ENCODE peak calls at places on chromosomes 1 and 21, in seven cellular contexts. Y, M, X, K, Q, H and E are unnamed samples.

GRCh38 chr1:162873671-162874666 is 13.0 kb upstream of the CCDC190 start:
- DNase-seq in X (peak; percentile 30), K (no peak), Y (peak; percentile 79), H (no peak), Q (peak; percentile 89), M (peak; percentile 34), E (no peak)

GRCh38 chr1:114828251-114828650 is 26.4 kb upstream of the SYCP1 start:
- DNase-seq in Q (peak; percentile 46), H (no peak), X (no peak), M (no peak), Y (peak; percentile 23), K (no peak), E (no peak)

GRCh38 chr1:82829527-82829926 is 1028.8 kb downstream of the ADGRL2 start:
- DNase-seq in M (no peak), H (no peak), Y (no peak), K (no peak), X (no peak), Q (no peak), E (no peak)

GRCh38 chr21:37032877-37033471 is 26.5 kb downstream of the RIPPLY3 start:
- DNase-seq in Q (peak; percentile 92), M (peak; percentile 23), K (peak; percentile 51), X (no peak), H (no peak), Y (peak; percentile 87), E (no peak)

GRCh38 chr1:184771190-184771691 is 16.6 kb upstream of the EDEM3 start:
- DNase-seq in M (no peak), H (no peak), K (no peak), Y (no peak), X (no peak), Q (no peak), E (peak; percentile 23)

GRCh38 chr1:161498646-161499045 is 6.6 kb upstream of the FCGR2A start:
- DNase-seq in H (no peak), Y (no peak), K (no peak), X (no peak), M (no peak), Q (no peak), E (no peak)

GRCh38 chr1:55831759-55832158 is 616.6 kb upstream of the USP24 start:
- DNase-seq in M (no peak), Q (no peak), Y (no peak), H (no peak), K (no peak), X (no peak), E (no peak)

GRCh38 chr1:28249013-28249870 is 10.1 kb upstream of the SESN2 start:
- DNase-seq in H (peak; percentile 40), M (peak; percentile 63), Y (peak; percentile 75), K (peak; percentile 85), X (peak; percentile 70), Q (peak; percentile 88), E (peak; percentile 50)

GRCh38 chr1:28602536-28603439 is 10.7 kb downstream of the RAB42 start:
- DNase-seq in M (peak; percentile 81), Y (peak; percentile 88), Q (peak; percentile 86), K (no peak), H (peak; percentile 61), X (peak; percentile 90), E (peak; percentile 80)

GRCh38 chr1:234111458-234112142 is 207.1 kb downstream of the SLC35F3 start:
- DNase-seq in X (peak; percentile 87), Q (peak; percentile 60), Y (peak; percentile 30), H (no peak), M (peak; percentile 68), K (no peak), E (peak; percentile 82)

GRCh38 chr1:157994081-157994581 is 686 bp downstream of the KIRREL1 start:
- DNase-seq in Y (peak; percentile 51), Q (no peak), K (no peak), H (no peak), M (peak; percentile 55), X (peak; percentile 44), E (no peak)

GRCh38 chr1:162357681-162358266 is 18.9 kb downstream of the SPATA46 start:
- DNase-seq in Y (peak; percentile 74), K (peak; percentile 18), X (peak; percentile 88), Q (peak; percentile 75), M (peak; percentile 60), H (peak; percentile 34), E (peak; percentile 79)

GRCh38 chr1:52726265-52727113 is at the start of gene ZYG11B:
- DNase-seq in H (peak; percentile 92), K (peak; percentile 54), Y (peak; percentile 95), X (peak; percentile 90), Q (peak; percentile 83), M (peak; percentile 96), E (peak; percentile 94)

GRCh38 chr1:103180660-103181059 is 72.3 kb upstream of the COL11A1 start:
- DNase-seq in K (no peak), X (no peak), M (peak; percentile 5), Q (peak; percentile 33), Y (peak; percentile 76), H (no peak), E (no peak)

GRCh38 chr1:2135866-2136265 is 58.7 kb downstream of the FAAP20 start:
- DNase-seq in H (no peak), K (no peak), M (peak; percentile 45), X (no peak), Y (no peak), Q (no peak), E (no peak)

GRCh38 chr1:2134232-2134603 is 60.4 kb downstream of the FAAP20 start:
- DNase-seq in M (no peak), H (no peak), Q (no peak), K (no peak), X (no peak), Y (no peak), E (no peak)

GRCh38 chr1:2133879-2134215 is 60.7 kb downstream of the FAAP20 start:
- DNase-seq in M (no peak), Q (no peak), K (no peak), X (no peak), H (no peak), Y (no peak), E (peak; percentile 41)

GRCh38 chr1:2135425-2135824 is 59.1 kb downstream of the FAAP20 start:
- DNase-seq in Q (peak; percentile 21), X (no peak), K (no peak), H (no peak), M (peak; percentile 95), Y (peak; percentile 96), E (peak; percentile 59)

GRCh38 chr1:2134604-2135307 is 59.8 kb downstream of the FAAP20 start:
- DNase-seq in Q (no peak), M (peak; percentile 68), X (no peak), H (no peak), K (no peak), Y (no peak), E (no peak)
- H3K4me2 ChIP-seq in Q (no peak overlapping the region), M (peak overlapping the region; percentile 81), X (no peak overlapping the region), H (no peak overlapping the region), K (peak overlapping the region; percentile 27), Y (peak overlapping the region; percentile 34), E (no peak overlapping the region)

GRCh38 chr1:176880954-176881595 is 283.4 kb downstream of the ASTN1 start:
- DNase-seq in M (peak; percentile 93), Y (peak; percentile 87), H (peak; percentile 61), Q (peak; percentile 76), X (peak; percentile 95), K (peak; percentile 51), E (peak; percentile 95)
- TF ChIP-seq EZH2phosphoT487 in M (no peak), Y (no peak), H (no peak), Q (no peak), X (no peak), K (no peak), E (no peak)

GRCh38 chr1:62952596-62952995 is 168.7 kb downstream of the ATG4C start:
- DNase-seq in H (no peak), Y (no peak), Q (no peak), M (no peak), K (no peak), X (no peak), E (no peak)
- H3K27me3 ChIP-seq in H (no peaks in the 10 kb centered on the region), Y (peaks cover 23% of the 10 kb centered on the region), Q (peaks cover 93% of the 10 kb centered on the region), M (peaks cover 23% of the 10 kb centered on the region), K (peaks cover 57% of the 10 kb centered on the region), X (no peaks in the 10 kb centered on the region), E (no peaks in the 10 kb centered on the region)

DNA sequence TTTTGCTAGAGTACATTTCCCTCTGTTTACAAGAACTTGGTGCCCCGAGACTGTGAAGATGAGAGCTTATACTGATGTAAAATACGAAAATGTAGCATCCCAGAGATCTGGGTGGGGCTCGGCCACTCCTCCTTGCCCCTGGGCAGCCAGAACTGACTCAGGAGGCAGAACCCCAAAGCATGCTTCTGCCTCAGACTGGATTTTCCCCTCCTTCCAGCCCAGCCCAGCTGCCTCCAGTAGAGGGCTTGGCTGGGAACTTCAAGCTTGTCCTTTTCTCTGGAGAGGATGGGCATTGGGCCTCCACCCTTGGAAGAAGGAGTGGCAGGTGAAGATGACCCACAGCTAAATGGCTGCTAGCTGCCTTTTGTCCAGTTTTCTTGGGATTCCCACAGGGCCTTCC is 24.3 kb upstream of the BTG2 start:
- DNase-seq in M (peak; percentile 44), Q (peak; percentile 46), H (no peak), K (no peak), X (no peak), Y (peak; percentile 77), E (no peak)
- H3K4me2 ChIP-seq in M (no peak overlapping the region), Q (no peak overlapping the region), H (no peak overlapping the region), K (no peak overlapping the region), X (no peak overlapping the region), Y (no peak overlapping the region), E (no peak overlapping the region)